ENCODE peak calls at places on chromosomes 6 and 20, in eight cellular contexts. M is upper lobe of right lung, K is Peyer's patch, V is Calu3, P is fibroblast of lung, C is omental fat pad, B is IMR-90, X is endothelial cell. S is an unnamed sample.

GRCh38 chr20:48638546-48638945 is 189.3 kb downstream of the PREX1 start:
- DNase-seq in B (peak; percentile 51), V (peak; percentile 61), P (peak; percentile 80), K (no peak), M (no peak), C (no peak), X (no peak), S (no peak)

GRCh38 chr6:89976141-89977020 is 82.1 kb downstream of the GJA10 start:
- DNase-seq in M (no peak), V (no peak), P (no peak), C (no peak), K (no peak), X (no peak), B (no peak), S (no peak)

GRCh38 chr6:139251377-139252017 is 40.3 kb downstream of the TXLNB start:
- DNase-seq in C (no peak), X (no peak), P (no peak), V (no peak), B (no peak), K (no peak), M (no peak), S (no peak)

GRCh38 chr6:76166297-76166696 is 93.8 kb upstream of the IMPG1 start:
- DNase-seq in B (no peak), P (no peak), V (no peak), M (no peak), X (no peak), C (no peak), K (no peak), S (no peak)

GRCh38 chr20:32858189-32858588 is 534 bp upstream of the EFCAB8 start:
- DNase-seq in V (no peak), C (no peak), M (no peak), P (no peak), K (no peak), X (no peak), B (no peak), S (no peak)

GRCh38 chr20:41454250-41454649 is 87.6 kb upstream of the EMILIN3 start:
- DNase-seq in P (no peak), B (no peak), V (no peak), X (no peak), M (no peak), K (no peak), C (no peak), S (no peak)

GRCh38 chr20:38844963-38845362 is 39.5 kb downstream of the PPP1R16B start:
- DNase-seq in V (no peak), P (no peak), B (no peak), M (no peak), C (no peak), X (no peak), K (no peak), S (peak; percentile 41)

GRCh38 chr20:55216525-55217242 is 741.3 kb downstream of the DOK5 start:
- DNase-seq in M (no peak), V (no peak), K (no peak), B (no peak), X (no peak), C (no peak), P (peak; percentile 50), S (no peak)

GRCh38 chr6:42460892-42461291 is 9.2 kb upstream of the TRERF1 start:
- DNase-seq in V (no peak), B (peak; percentile 52), K (no peak), X (no peak), C (no peak), P (peak; percentile 54), M (no peak), S (no peak)

GRCh38 chr20:1212607-1213396 is 9.5 kb downstream of the C20orf202 start:
- DNase-seq in P (peak; percentile 62), K (peak; percentile 76), V (peak; percentile 62), C (no peak), B (peak; percentile 72), X (peak; percentile 68), M (peak; percentile 74), S (peak; percentile 86)

GRCh38 chr6:14037402-14038277 is 79.9 kb upstream of the CD83 start:
- DNase-seq in P (peak; percentile 82), X (no peak), B (peak; percentile 80), M (no peak), V (no peak), K (no peak), C (no peak), S (no peak)

GRCh38 chr6:162385980-162386379 is 341.6 kb downstream of the PRKN start:
- DNase-seq in P (peak; percentile 41), M (no peak), K (no peak), X (no peak), C (no peak), B (no peak), V (no peak), S (no peak)

GRCh38 chr6:90274481-90275030 is 22.1 kb downstream of the BACH2 start:
- DNase-seq in V (no peak), P (no peak), C (no peak), X (no peak), K (no peak), B (no peak), M (no peak), S (peak; percentile 99)

GRCh38 chr6:167013946-167014345 is 14.7 kb downstream of the CEP43 start:
- DNase-seq in K (no peak), P (no peak), V (no peak), C (no peak), M (no peak), B (no peak), X (no peak), S (no peak)

GRCh38 chr20:37393863-37394542 is 48.1 kb downstream of the SRC start:
- DNase-seq in P (no peak), X (no peak), V (no peak), M (no peak), C (no peak), K (no peak), B (no peak), S (no peak)

GRCh38 chr6:168577496-168577895 is 136.5 kb downstream of the SMOC2 start:
- DNase-seq in B (no peak), X (no peak), V (no peak), C (no peak), M (no peak), K (no peak), P (no peak), S (no peak)

GRCh38 chr6:20497200-20497820 is 36.9 kb upstream of the CDKAL1 start:
- DNase-seq in B (peak; percentile 93), V (no peak), P (peak; percentile 94), C (no peak), M (no peak), X (no peak), K (no peak), S (no peak)

GRCh38 chr6:50145125-50145524 is 95.4 kb upstream of the DEFB112 start:
- DNase-seq in M (no peak), V (peak; percentile 7), X (no peak), C (no peak), K (no peak), B (peak; percentile 15), P (no peak), S (no peak)
- TF ChIP-seq CTCF in M (peak; percentile 26), V (peak; percentile 53), X (peak; percentile 90), C (no peak), K (no peak), B (peak; percentile 53), P (peak; percentile 40), S (peak; percentile 22)

GRCh38 chr6:31353508-31353907 is 3.5 kb downstream of the HLA-B start:
- DNase-seq in C (no peak), P (no peak), V (no peak), K (no peak), B (no peak), M (no peak), X (no peak), S (no peak)
- TF ChIP-seq CTCF in C (no peak), P (no peak), V (no peak), K (no peak), B (no peak), M (no peak), X (no peak), S (no peak)

DNA sequence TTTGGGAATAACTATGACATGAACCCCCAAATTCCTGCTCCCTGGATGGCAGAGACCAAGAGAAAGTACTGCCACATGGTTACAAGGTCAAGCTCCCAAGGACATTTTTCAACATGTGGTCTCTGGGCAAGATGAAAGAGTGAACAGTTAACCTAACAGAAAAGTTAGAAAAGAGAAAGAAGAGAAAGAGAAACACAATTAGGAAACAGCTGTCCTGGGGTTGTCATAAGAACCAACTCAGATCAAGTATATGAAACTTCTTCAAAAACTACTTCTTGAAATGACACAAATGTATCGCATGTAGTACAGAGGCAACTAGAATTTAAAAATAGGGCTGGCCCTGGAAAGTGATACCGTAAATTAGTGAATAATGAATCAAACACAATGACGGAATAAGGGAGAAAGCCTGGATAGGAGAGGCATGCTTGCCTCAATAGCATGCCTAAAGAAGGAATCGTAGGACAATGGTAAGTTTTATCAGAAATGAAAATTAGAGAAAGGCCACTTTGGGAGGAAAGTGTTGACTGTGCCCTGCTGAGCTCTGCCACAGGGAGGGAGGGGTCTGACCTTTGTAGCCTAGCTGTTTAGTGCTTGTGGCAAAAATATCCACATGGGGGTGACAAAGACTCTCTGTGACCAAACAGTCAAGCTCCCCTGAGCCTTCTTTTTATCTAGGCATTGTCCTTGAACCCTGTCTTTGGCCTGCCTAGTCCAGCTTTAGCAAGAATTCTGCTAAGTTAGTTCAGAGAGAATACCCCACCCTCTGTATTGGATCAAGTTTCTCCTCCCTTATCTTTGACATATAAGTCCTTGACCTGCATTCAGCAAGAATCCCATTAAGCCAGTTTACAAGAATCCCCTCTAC is 4.3 kb upstream of the DCBLD1 start:
- DNase-seq in K (no peak), V (no peak), B (no peak), M (no peak), X (peak; percentile 31), P (no peak), C (no peak), S (peak; percentile 48)
- TF ChIP-seq CTCF in K (no peak), V (no peak), B (peak; percentile 28), M (peak; percentile 37), X (no peak), P (no peak), C (no peak), S (peak; percentile 22)

GRCh38 chr6:4253604-4254211 is 118.3 kb upstream of the ECI2 start:
- DNase-seq in X (no peak), B (peak; percentile 83), M (no peak), C (no peak), P (peak; percentile 65), V (peak; percentile 19), K (no peak), S (no peak)
- TF ChIP-seq CTCF in X (no peak), B (peak; percentile 69), M (peak; percentile 53), C (no peak), P (peak; percentile 70), V (no peak), K (no peak), S (no peak)

GRCh38 chr6:82249381-82250253 is 2.1 kb upstream of the IBTK start:
- DNase-seq in V (no peak), C (no peak), X (no peak), P (peak; percentile 20), B (no peak), M (no peak), K (no peak), S (no peak)

GRCh38 chr6:82247634-82248232 is at the start of gene IBTK:
- DNase-seq in C (peak; percentile 81), K (peak; percentile 98), B (peak; percentile 88), P (peak; percentile 90), X (peak; percentile 93), V (peak; percentile 95), M (peak; percentile 96), S (peak; percentile 91)

GRCh38 chr6:82248233-82248735 is 740 bp upstream of the IBTK start:
- DNase-seq in P (peak; percentile 81), V (peak; percentile 66), K (no peak), X (no peak), C (no peak), M (no peak), B (peak; percentile 65), S (peak; percentile 17)

GRCh38 chr6:82246802-82247633 is 526 bp downstream of the IBTK start:
- DNase-seq in V (peak; percentile 69), X (peak; percentile 58), M (no peak), K (no peak), C (no peak), B (peak; percentile 30), P (peak; percentile 55), S (peak; percentile 43)

GRCh38 chr6:82251942-82252341 is 4.4 kb upstream of the IBTK start:
- DNase-seq in M (no peak), K (no peak), P (peak; percentile 27), X (no peak), C (no peak), V (peak; percentile 19), B (peak; percentile 54), S (no peak)
- TF ChIP-seq CTCF in M (peak; percentile 56), K (peak; percentile 42), P (peak; percentile 20), X (peak; percentile 57), C (no peak), V (no peak), B (peak; percentile 73), S (peak; percentile 39)

S was measured in activated CD8-positive, alpha-beta T cell treated with anti-CD3 and anti-CD28 coated beads for 36 hours.